ENCODE peak calls at places on chromosomes 11 and 22, in four cellular contexts. One of them, this sample, is unnamed.

GRCh38 chr11:103601230-103601846 is 435.1 kb upstream of the DDI1 start:
- DNase-seq in suprapubic skin: no peak
- DNase-seq in tibial nerve: no peak
- DNase-seq in SK-N-SH: peak
- DNase-seq in this sample: no peak

GRCh38 chr11:126167476-126167875 is 44.0 kb downstream of the RPUSD4 start:
- DNase-seq in suprapubic skin: no peak
- DNase-seq in tibial nerve: no peak
- DNase-seq in SK-N-SH: peak
- DNase-seq in this sample: no peak

GRCh38 chr22:44544523-44545433 is 46.7 kb upstream of the RTL6 start:
- DNase-seq in suprapubic skin: peak
- DNase-seq in tibial nerve: no peak
- DNase-seq in SK-N-SH: no peak
- DNase-seq in this sample: no peak

GRCh38 chr11:61297341-61297740 is 2.2 kb upstream of the VWCE start:
- DNase-seq in suprapubic skin: no peak
- DNase-seq in tibial nerve: no peak
- DNase-seq in SK-N-SH: no peak
- DNase-seq in this sample: no peak

GRCh38 chr22:43996170-43996980 is 27.7 kb upstream of the PARVB start:
- DNase-seq in suprapubic skin: no peak
- DNase-seq in tibial nerve: peak
- DNase-seq in SK-N-SH: no peak
- DNase-seq in this sample: no peak

GRCh38 chr22:37411655-37412054 is 15.6 kb downstream of the ELFN2 start:
- DNase-seq in suprapubic skin: no peak
- DNase-seq in tibial nerve: no peak
- DNase-seq in SK-N-SH: no peak
- DNase-seq in this sample: no peak

GRCh38 chr11:34346551-34346950 is 11.3 kb downstream of the ABTB2 start:
- DNase-seq in suprapubic skin: no peak
- DNase-seq in tibial nerve: no peak
- DNase-seq in SK-N-SH: peak
- DNase-seq in this sample: no peak

GRCh38 chr11:72015511-72016061 is 16.9 kb downstream of the IL18BP start:
- DNase-seq in suprapubic skin: no peak
- DNase-seq in tibial nerve: no peak
- DNase-seq in SK-N-SH: no peak
- DNase-seq in this sample: no peak

GRCh38 chr11:118002541-118003019 is 16.4 kb downstream of the IL10RA start:
- DNase-seq in suprapubic skin: no peak
- DNase-seq in tibial nerve: no peak
- DNase-seq in SK-N-SH: no peak
- DNase-seq in this sample: peak

GRCh38 chr11:57638005-57638760 is 11.5 kb downstream of the YPEL4 start:
- DNase-seq in suprapubic skin: peak
- DNase-seq in tibial nerve: no peak
- DNase-seq in SK-N-SH: peak
- DNase-seq in this sample: peak
- TF ChIP-seq EP300 in suprapubic skin: no peak
- TF ChIP-seq EP300 in tibial nerve: no peak
- TF ChIP-seq EP300 in SK-N-SH: no peak
- TF ChIP-seq EP300 in this sample: no peak

GRCh38 chr11:100546714-100547113 is 140.4 kb upstream of the ARHGAP42 start:
- DNase-seq in suprapubic skin: no peak
- DNase-seq in tibial nerve: no peak
- DNase-seq in SK-N-SH: no peak
- DNase-seq in this sample: no peak
- TF ChIP-seq EP300 in suprapubic skin: no peak
- TF ChIP-seq EP300 in tibial nerve: no peak
- TF ChIP-seq EP300 in SK-N-SH: no peak
- TF ChIP-seq EP300 in this sample: no peak

GRCh38 chr22:28585324-28585723 is 94.3 kb downstream of the TTC28 start:
- DNase-seq in suprapubic skin: no peak
- DNase-seq in tibial nerve: no peak
- DNase-seq in SK-N-SH: no peak
- DNase-seq in this sample: no peak

GRCh38 chr22:28581020-28581419 is 98.6 kb downstream of the TTC28 start:
- DNase-seq in suprapubic skin: no peak
- DNase-seq in tibial nerve: no peak
- DNase-seq in SK-N-SH: no peak
- DNase-seq in this sample: no peak

DNA sequence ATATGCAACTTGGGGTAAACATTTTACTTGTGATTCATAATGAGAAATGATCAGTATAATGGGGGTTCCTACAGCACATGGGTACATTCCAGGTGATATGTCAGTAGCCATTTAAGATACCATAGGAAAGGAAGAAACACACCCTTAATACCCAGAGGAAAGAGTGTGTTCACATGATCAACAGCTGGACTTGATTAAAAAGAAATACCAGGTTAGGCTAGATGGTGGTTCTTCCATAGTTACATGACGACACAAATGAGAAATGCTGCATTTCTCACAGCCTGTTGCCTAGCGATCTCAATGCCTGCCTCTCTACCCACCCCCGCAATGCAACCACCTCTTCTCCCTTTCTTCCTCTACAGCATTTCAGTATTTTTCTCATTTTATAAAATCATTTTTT is 96.8 kb downstream of the TTC28 start:
- DNase-seq in suprapubic skin: no peak
- DNase-seq in tibial nerve: no peak
- DNase-seq in SK-N-SH: peak
- DNase-seq in this sample: no peak
- TF ChIP-seq EP300 in suprapubic skin: no peak
- TF ChIP-seq EP300 in tibial nerve: no peak
- TF ChIP-seq EP300 in SK-N-SH: no peak
- TF ChIP-seq EP300 in this sample: no peak

DNA sequence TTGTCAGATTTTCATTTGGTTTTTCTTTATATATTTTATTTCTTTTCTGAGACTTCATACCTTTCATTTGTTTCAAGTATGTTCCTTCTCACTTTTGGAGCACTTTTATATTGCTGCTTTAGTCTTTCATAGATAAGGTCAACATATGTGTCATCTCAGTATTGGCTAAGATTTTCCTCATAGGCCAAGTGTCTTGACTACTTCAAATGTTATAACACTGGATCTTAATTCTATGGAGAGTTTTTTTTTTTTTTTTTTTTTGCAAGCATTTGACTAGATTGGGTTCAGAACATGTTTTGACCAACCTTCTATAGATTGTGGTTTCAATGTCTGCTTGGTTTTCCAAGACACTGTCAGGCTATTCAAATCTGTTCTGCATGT is 69.0 kb upstream of the NARS2 start:
- DNase-seq in suprapubic skin: no peak
- DNase-seq in tibial nerve: no peak
- DNase-seq in SK-N-SH: no peak
- DNase-seq in this sample: no peak
- TF ChIP-seq EP300 in suprapubic skin: no peak
- TF ChIP-seq EP300 in tibial nerve: no peak
- TF ChIP-seq EP300 in SK-N-SH: no peak
- TF ChIP-seq EP300 in this sample: no peak

GRCh38 chr11:33039274-33040126 is at the start of gene TCP11L1:
- DNase-seq in suprapubic skin: peak
- DNase-seq in tibial nerve: peak
- DNase-seq in SK-N-SH: peak
- DNase-seq in this sample: peak
- TF ChIP-seq EP300 in suprapubic skin: no peak
- TF ChIP-seq EP300 in tibial nerve: peak
- TF ChIP-seq EP300 in SK-N-SH: peak
- TF ChIP-seq EP300 in this sample: no peak

GRCh38 chr11:13333456-13333957 is 55.9 kb downstream of the BMAL1 start:
- DNase-seq in suprapubic skin: no peak
- DNase-seq in tibial nerve: no peak
- DNase-seq in SK-N-SH: no peak
- DNase-seq in this sample: no peak
- TF ChIP-seq EP300 in suprapubic skin: no peak
- TF ChIP-seq EP300 in tibial nerve: no peak
- TF ChIP-seq EP300 in SK-N-SH: no peak
- TF ChIP-seq EP300 in this sample: no peak

GRCh38 chr11:18524248-18524647 is 2.5 kb downstream of the TSG101 start:
- DNase-seq in suprapubic skin: no peak
- DNase-seq in tibial nerve: no peak
- DNase-seq in SK-N-SH: no peak
- DNase-seq in this sample: no peak

GRCh38 chr11:18523079-18523478 is 3.7 kb downstream of the TSG101 start:
- DNase-seq in suprapubic skin: no peak
- DNase-seq in tibial nerve: no peak
- DNase-seq in SK-N-SH: no peak
- DNase-seq in this sample: no peak

GRCh38 chr11:18526521-18527296 is at the start of gene TSG101:
- DNase-seq in suprapubic skin: peak
- DNase-seq in tibial nerve: peak
- DNase-seq in SK-N-SH: peak
- DNase-seq in this sample: peak

GRCh38 chr11:18527512-18527911 is 770 bp upstream of the TSG101 start:
- DNase-seq in suprapubic skin: no peak
- DNase-seq in tibial nerve: no peak
- DNase-seq in SK-N-SH: peak
- DNase-seq in this sample: no peak

GRCh38 chr11:18526130-18526520 is 617 bp downstream of the TSG101 start:
- DNase-seq in suprapubic skin: no peak
- DNase-seq in tibial nerve: no peak
- DNase-seq in SK-N-SH: no peak
- DNase-seq in this sample: no peak
- TF ChIP-seq EP300 in suprapubic skin: no peak
- TF ChIP-seq EP300 in tibial nerve: no peak
- TF ChIP-seq EP300 in SK-N-SH: no peak
- TF ChIP-seq EP300 in this sample: no peak

DNA sequence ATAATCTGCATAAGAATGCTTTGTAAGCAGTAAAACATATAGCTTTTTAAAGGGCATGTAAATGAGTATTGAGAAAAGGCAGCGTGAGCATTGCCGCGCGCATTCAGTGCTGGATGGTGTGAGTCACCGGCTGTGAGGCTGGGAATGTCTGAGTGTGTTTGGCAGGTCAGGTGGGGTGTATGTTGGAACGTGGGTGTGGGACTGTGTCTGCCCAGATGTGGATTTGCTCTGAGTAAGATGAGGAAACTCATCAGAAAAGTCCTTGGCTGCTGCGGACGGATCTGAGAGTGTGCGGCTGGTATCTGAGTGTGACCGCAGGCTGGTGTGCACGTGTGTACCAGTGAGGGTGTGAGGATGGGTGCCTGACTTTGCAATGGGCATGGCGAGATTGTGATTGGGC is 66.2 kb upstream of the NECTIN1 start:
- DNase-seq in suprapubic skin: no peak
- DNase-seq in tibial nerve: peak
- DNase-seq in SK-N-SH: no peak
- DNase-seq in this sample: no peak
- TF ChIP-seq EP300 in suprapubic skin: no peak
- TF ChIP-seq EP300 in tibial nerve: no peak
- TF ChIP-seq EP300 in SK-N-SH: no peak
- TF ChIP-seq EP300 in this sample: no peak

DNA sequence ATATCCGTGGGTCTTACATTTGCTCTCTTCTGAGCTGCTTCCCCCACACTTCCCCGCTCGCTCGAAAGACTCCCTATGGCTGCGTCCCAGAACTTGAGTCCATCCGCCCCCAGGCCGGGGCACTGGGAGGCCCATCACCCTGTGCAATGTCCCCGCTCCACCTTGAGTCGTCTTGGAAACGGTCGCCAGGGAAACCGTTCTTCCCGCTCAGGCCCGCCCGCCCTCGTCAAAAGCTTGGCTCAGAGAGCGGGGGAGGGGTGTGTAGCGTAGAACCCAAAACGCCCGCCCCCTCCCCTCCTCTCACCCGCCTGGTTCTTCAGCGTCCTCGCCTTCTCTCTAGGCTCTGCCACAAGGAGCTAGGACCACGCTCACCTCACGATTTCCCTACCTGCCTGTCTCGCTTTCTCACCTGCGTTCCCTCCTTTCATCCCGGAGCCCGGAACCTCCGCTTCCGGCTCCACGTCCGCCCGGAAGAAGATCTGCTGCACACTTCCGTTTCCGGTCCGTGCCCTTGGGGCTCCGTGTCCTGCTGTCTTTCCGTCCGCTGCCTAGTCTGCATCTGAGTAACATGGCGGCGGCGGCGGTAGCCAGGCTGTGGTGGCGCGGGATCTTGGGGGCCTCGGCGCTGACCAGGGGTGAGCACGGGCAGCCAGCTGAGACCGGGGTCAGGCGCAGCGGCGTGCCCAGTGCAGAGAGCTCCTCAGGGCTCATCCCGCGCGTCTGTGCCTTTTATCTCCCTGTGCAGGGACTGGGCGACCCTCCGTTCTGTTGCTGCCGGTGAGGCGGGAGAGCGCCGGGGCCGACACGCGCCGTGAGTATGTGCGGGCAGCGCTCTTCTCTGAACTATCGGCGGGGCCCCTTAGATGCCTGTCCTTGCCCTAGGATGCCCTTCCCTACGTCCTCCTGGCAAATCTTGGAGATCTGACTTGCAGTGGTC is at the start of the genes KBTBD4 and NDUFS3:
- DNase-seq in suprapubic skin: peak
- DNase-seq in tibial nerve: peak
- DNase-seq in SK-N-SH: peak
- DNase-seq in this sample: peak
- TF ChIP-seq EP300 in suprapubic skin: no peak
- TF ChIP-seq EP300 in tibial nerve: peak
- TF ChIP-seq EP300 in SK-N-SH: no peak
- TF ChIP-seq EP300 in this sample: no peak

GRCh38 chr22:49308300-49308699 is 519.4 kb downstream of the BRD1 start:
- DNase-seq in suprapubic skin: peak
- DNase-seq in tibial nerve: peak
- DNase-seq in SK-N-SH: no peak
- DNase-seq in this sample: no peak

GRCh38 chr22:49307870-49308269 is 519.8 kb downstream of the BRD1 start:
- DNase-seq in suprapubic skin: peak
- DNase-seq in tibial nerve: peak
- DNase-seq in SK-N-SH: no peak
- DNase-seq in this sample: peak

GRCh38 chr22:49317369-49317768 is 510.3 kb downstream of the BRD1 start:
- DNase-seq in suprapubic skin: no peak
- DNase-seq in tibial nerve: no peak
- DNase-seq in SK-N-SH: no peak
- DNase-seq in this sample: no peak

GRCh38 chr22:49310354-49310753 is 517.3 kb downstream of the BRD1 start:
- DNase-seq in suprapubic skin: peak
- DNase-seq in tibial nerve: no peak
- DNase-seq in SK-N-SH: no peak
- DNase-seq in this sample: no peak

DNA sequence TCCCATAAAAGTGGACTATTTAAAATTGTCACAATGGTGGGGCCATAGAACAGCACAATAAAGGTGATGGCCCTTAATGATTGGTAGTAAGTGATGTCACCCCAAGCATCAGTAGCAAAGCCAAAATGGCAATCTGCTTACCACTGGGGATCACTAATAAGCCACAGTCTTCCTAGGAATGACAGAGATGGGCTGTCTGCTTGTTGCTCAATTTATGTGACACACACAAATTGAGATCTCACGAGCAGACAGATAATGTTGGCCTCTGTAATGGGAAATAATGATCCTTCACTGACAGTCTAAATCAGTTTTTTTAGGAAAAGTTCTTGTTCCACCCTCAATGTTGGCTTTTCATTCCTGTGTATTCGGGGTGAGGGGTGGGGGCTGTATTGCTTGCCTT is 515.1 kb downstream of the BRD1 start:
- DNase-seq in suprapubic skin: no peak
- DNase-seq in tibial nerve: no peak
- DNase-seq in SK-N-SH: no peak
- DNase-seq in this sample: no peak
- TF ChIP-seq EP300 in suprapubic skin: no peak
- TF ChIP-seq EP300 in tibial nerve: no peak
- TF ChIP-seq EP300 in SK-N-SH: no peak
- TF ChIP-seq EP300 in this sample: no peak